ENCODE peak calls at places on chromosomes 1 and 21, in five cellular contexts. Y, L, J, M and C are unnamed samples.

GRCh38 chr1:41735587-41736290 is 183.0 kb downstream of the HIVEP3 start:
- DNase-seq in Y (peak; percentile 13), L (no peak), J (no peak), M (no peak), C (no peak)

GRCh38 chr1:180252638-180253536 is 22.8 kb downstream of the LHX4 start:
- DNase-seq in Y (peak; percentile 79), L (peak; percentile 93), J (peak; percentile 84), M (peak; percentile 79), C (peak; percentile 8)

GRCh38 chr21:32537569-32537881 is 47.8 kb downstream of the TCP10L start:
- DNase-seq in Y (no peak), L (no peak), J (no peak), M (no peak), C (no peak)

GRCh38 chr1:203985044-203985443 is 87.9 kb upstream of the SOX13 start:
- DNase-seq in Y (peak; percentile 99), L (peak; percentile 97), J (no peak), M (no peak), C (no peak)

GRCh38 chr21:32538147-32538792 is 47.1 kb downstream of the TCP10L start:
- DNase-seq in Y (no peak), L (no peak), J (no peak), M (no peak), C (no peak)

GRCh38 chr1:210231846-210232523 is 611 bp upstream of the SERTAD4 start:
- DNase-seq in Y (peak; percentile 31), L (no peak), J (peak; percentile 53), M (no peak), C (no peak)

GRCh38 chr1:44072204-44072603 is 40.9 kb upstream of the SLC6A9 start:
- DNase-seq in Y (no peak), L (no peak), J (peak; percentile 79), M (no peak), C (peak; percentile 72)

GRCh38 chr1:1020000-1020404 is at the start of gene AGRN:
- DNase-seq in Y (no peak), L (peak; percentile 45), J (peak; percentile 92), M (no peak), C (no peak)

GRCh38 chr1:22677861-22678521 is 25.0 kb downstream of the C1QB start:
- DNase-seq in Y (no peak), L (no peak), J (no peak), M (no peak), C (no peak)

GRCh38 chr1:186735463-186735862 is 55.2 kb upstream of the PTGS2 start:
- DNase-seq in Y (no peak), L (no peak), J (no peak), M (no peak), C (no peak)

GRCh38 chr1:24683713-24684162 is 40.6 kb downstream of the SRRM1 start:
- DNase-seq in Y (peak; percentile 41), L (no peak), J (peak; percentile 84), M (no peak), C (peak; percentile 79)

GRCh38 chr1:30277415-30277814 is 446.0 kb downstream of the MATN1 start:
- DNase-seq in Y (no peak), L (no peak), J (no peak), M (no peak), C (no peak)

GRCh38 chr21:33013618-33014017 is 12.1 kb upstream of the OLIG2 start:
- DNase-seq in Y (no peak), L (no peak), J (no peak), M (no peak), C (no peak)

GRCh38 chr1:10815863-10816195 is 19.4 kb upstream of the CASZ1 start:
- DNase-seq in Y (no peak), L (no peak), J (no peak), M (no peak), C (no peak)

GRCh38 chr1:13950637-13951036 is 250.6 kb downstream of the PRDM2 start:
- DNase-seq in Y (peak; percentile 51), L (peak; percentile 76), J (no peak), M (no peak), C (no peak)

GRCh38 chr1:155989242-155989991 is 11.1 kb upstream of the ARHGEF2 start:
- DNase-seq in Y (peak; percentile 75), L (peak; percentile 82), J (peak; percentile 77), M (peak; percentile 74), C (no peak)

GRCh38 chr1:230335861-230336549 is 90.1 kb downstream of the PGBD5 start:
- DNase-seq in Y (no peak), L (no peak), J (no peak), M (no peak), C (no peak)

GRCh38 chr21:31371715-31372114 is 27.7 kb upstream of the TIAM1 start:
- DNase-seq in Y (no peak), L (no peak), J (no peak), M (no peak), C (no peak)

GRCh38 chr1:56645663-56646330 is 683 bp downstream of the PRKAA2 start:
- DNase-seq in Y (peak; percentile 22), L (peak; percentile 57), J (peak; percentile 3), M (peak; percentile 13), C (no peak)

GRCh38 chr1:220356981-220357850 is 85.0 kb upstream of the RAB3GAP2 start:
- DNase-seq in Y (no peak), L (no peak), J (no peak), M (no peak), C (no peak)

GRCh38 chr1:61322769-61323168 is 240.4 kb downstream of the NFIA start:
- DNase-seq in Y (no peak), L (no peak), J (no peak), M (no peak), C (no peak)

GRCh38 chr1:226951286-226952120 is 11.4 kb downstream of the COQ8A start:
- DNase-seq in Y (no peak), L (no peak), J (no peak), M (no peak), C (no peak)

GRCh38 chr1:64246294-64246917 is 43.0 kb downstream of the UBE2U start:
- DNase-seq in Y (peak; percentile 25), L (peak; percentile 64), J (peak; percentile 56), M (no peak), C (no peak)

GRCh38 chr1:201859424-201859823 is 29.3 kb upstream of the SHISA4 start:
- DNase-seq in Y (no peak), L (no peak), J (no peak), M (no peak), C (no peak)

GRCh38 chr1:19762175-19762779 is 37.4 kb downstream of the TMCO4 start:
- DNase-seq in Y (peak; percentile 46), L (peak; percentile 73), J (peak; percentile 78), M (no peak), C (no peak)

GRCh38 chr1:116587496-116588308 is 16.9 kb upstream of the CD58 start:
- DNase-seq in Y (no peak), L (no peak), J (no peak), M (no peak), C (no peak)

GRCh38 chr1:7633521-7634245 is 137.4 kb upstream of the VAMP3 start:
- DNase-seq in Y (no peak), L (no peak), J (no peak), M (no peak), C (no peak)